ENCODE peak calls at places on chromosomes 6 and 20, in five cellular contexts. E is colonic mucosa, X is GM23338, N is coronary artery, R is pancreas. G is an unnamed sample.
A peak's percentile ranks its signal among the peaks of the same experiment; 100 is the strongest.

GRCh38 chr20:14303106-14303505 is 34.3 kb downstream of the FLRT3 start:
- DNase-seq in X (no peak), R (no peak), E (no peak), N (no peak), G (no peak)

GRCh38 chr6:89508755-89509563 is 76.0 kb downstream of the ANKRD6 start:
- DNase-seq in X (no peak), R (peak; percentile 54), N (no peak), E (no peak), G (no peak)

GRCh38 chr20:33733654-33734576 is 2.1 kb downstream of the ZNF341 start:
- DNase-seq in N (no peak), X (peak; percentile 49), R (no peak), E (peak; percentile 71), G (peak; percentile 29)

GRCh38 chr20:23111307-23111943 is 25.3 kb upstream of the CD93 start:
- DNase-seq in E (no peak), X (no peak), N (no peak), R (peak; percentile 38), G (no peak)

GRCh38 chr6:16038938-16039337 is 89.9 kb upstream of the MYLIP start:
- DNase-seq in N (no peak), R (no peak), X (no peak), E (no peak), G (no peak)

GRCh38 chr6:64861039-64861651 is 845.9 kb downstream of the EYS start:
- DNase-seq in X (no peak), N (no peak), R (no peak), E (no peak), G (no peak)

GRCh38 chr6:21613809-21614208 is 20.3 kb downstream of the SOX4 start:
- DNase-seq in X (no peak), R (no peak), E (no peak), N (no peak), G (no peak)

GRCh38 chr6:15372932-15373331 is 127.1 kb downstream of the JARID2 start:
- DNase-seq in N (no peak), E (no peak), X (no peak), R (no peak), G (no peak)

GRCh38 chr6:24935753-24936152 is at the start of gene RIPOR2:
- DNase-seq in X (peak; percentile 87), E (no peak), N (no peak), R (no peak), G (peak; percentile 33)

GRCh38 chr6:144131248-144131709 is 19.0 kb upstream of the STX11 start:
- DNase-seq in R (no peak), E (no peak), N (no peak), X (no peak), G (no peak)

GRCh38 chr20:50341880-50342637 is 151.4 kb downstream of the CEBPB start:
- DNase-seq in E (no peak), R (no peak), N (no peak), X (no peak), G (no peak)

GRCh38 chr6:31068738-31069340 is 43.5 kb downstream of the C6orf15 start:
- DNase-seq in E (peak; percentile 84), N (no peak), R (peak; percentile 85), X (peak; percentile 89), G (peak; percentile 77)

GRCh38 chr6:39914239-39914638 is 20.0 kb downstream of the MOCS1 start:
- DNase-seq in N (peak; percentile 21), E (no peak), R (no peak), X (no peak), G (no peak)

GRCh38 chr20:47099093-47099492 is 204.4 kb downstream of the EYA2 start:
- DNase-seq in E (no peak), R (no peak), X (no peak), N (no peak), G (no peak)

GRCh38 chr6:137283940-137284910 is 65.0 kb upstream of the IFNGR1 start:
- DNase-seq in R (no peak), N (no peak), X (no peak), E (no peak), G (no peak)
- H3K4me3 ChIP-seq in R (no peak overlapping the region), N (no peak overlapping the region), X (no peak overlapping the region), E (no peak overlapping the region), G (no peak overlapping the region)

GRCh38 chr20:53800883-53801604 is 207.4 kb upstream of the ZNF217 start:
- DNase-seq in E (peak; percentile 80), R (no peak), N (no peak), X (no peak), G (no peak)
- H3K4me3 ChIP-seq in E (no peak overlapping the region), R (no peak overlapping the region), N (no peak overlapping the region), X (no peak overlapping the region), G (no peak overlapping the region)

GRCh38 chr6:157528931-157529653 is 148.1 kb downstream of the ZDHHC14 start:
- DNase-seq in X (no peak), R (no peak), E (no peak), N (no peak), G (no peak)
- H3K4me3 ChIP-seq in X (no peak overlapping the region), R (no peak overlapping the region), E (no peak overlapping the region), N (no peak overlapping the region), G (no peak overlapping the region)

GRCh38 chr6:110813338-110813737 is 1.9 kb downstream of the CDK19 start:
- DNase-seq in E (no peak), X (no peak), N (no peak), R (no peak), G (no peak)
- H3K4me3 ChIP-seq in E (no peak overlapping the region), X (peak overlapping the region; percentile 85), N (peak overlapping the region; percentile 100), R (peak overlapping the region; percentile 74), G (peak overlapping the region; percentile 100)

DNA sequence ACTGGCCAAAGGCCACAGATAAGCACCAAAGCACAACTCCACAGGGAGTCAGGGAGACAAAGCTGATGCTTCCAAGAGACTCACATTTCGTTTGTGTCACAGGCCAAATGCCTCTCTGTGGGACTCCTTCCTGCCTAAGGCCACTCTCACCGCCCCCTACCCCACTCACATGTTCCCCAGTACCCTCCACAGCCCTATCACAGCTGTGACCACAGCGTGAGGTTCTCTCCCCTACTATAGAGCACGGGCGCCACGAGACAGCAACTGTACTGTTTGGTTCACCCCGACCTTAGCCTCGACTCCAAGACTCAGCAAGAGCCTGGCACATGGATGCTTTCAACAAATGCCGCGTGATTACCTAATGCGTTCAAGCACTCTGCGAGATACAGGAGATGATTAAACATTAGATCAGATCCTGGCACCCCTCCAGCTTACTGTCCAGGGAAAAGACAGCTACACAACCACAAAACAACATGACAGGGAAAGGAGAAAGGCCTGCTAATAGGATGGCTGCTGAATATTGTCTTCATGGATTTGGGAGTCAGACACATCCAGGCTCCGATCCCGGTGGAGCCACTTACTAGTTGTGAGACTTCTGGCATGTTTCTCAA is 105.5 kb downstream of the AGPAT4 start:
- DNase-seq in X (peak; percentile 47), E (peak; percentile 27), R (no peak), N (no peak), G (no peak)
- H3K4me3 ChIP-seq in X (no peak overlapping the region), E (no peak overlapping the region), R (no peak overlapping the region), N (no peak overlapping the region), G (no peak overlapping the region)

GRCh38 chr6:117908246-117909107 is 1.4 kb downstream of the SLC35F1 start:
- DNase-seq in X (peak; percentile 60), R (peak; percentile 72), E (no peak), N (no peak), G (no peak)

GRCh38 chr6:117906905-117907599 is at the start of gene SLC35F1:
- DNase-seq in R (peak; percentile 87), X (peak; percentile 88), E (no peak), N (no peak), G (peak; percentile 25)

GRCh38 chr6:117909638-117910037 is 2.6 kb downstream of the SLC35F1 start:
- DNase-seq in E (no peak), X (no peak), R (no peak), N (no peak), G (no peak)

GRCh38 chr6:117907600-117908245 is 659 bp downstream of the SLC35F1 start:
- DNase-seq in R (peak; percentile 74), E (no peak), X (peak; percentile 71), N (no peak), G (no peak)

DNA sequence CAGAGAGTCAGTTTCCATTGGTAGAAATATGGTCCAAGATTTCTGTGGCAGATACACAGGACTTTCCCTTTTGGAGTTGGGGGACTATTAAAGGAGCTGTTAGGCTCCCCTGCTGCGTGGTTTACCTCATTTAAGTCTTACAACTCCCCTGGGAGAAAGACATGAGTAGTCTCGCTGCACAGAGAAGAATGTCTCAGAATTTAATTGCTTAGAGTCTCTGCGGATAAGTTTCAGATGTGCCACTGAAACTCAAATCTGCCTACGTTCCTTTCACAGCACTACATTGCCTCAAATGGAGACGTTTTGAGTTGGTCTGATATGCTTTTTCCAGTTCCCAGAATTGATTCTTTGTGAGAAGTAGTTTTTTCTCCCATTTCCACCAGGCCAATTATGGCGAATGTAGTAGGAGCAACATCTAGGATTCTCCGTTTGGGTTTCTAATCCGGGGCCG is 585 bp upstream of the SLC35F1 start:
- DNase-seq in N (no peak), E (no peak), R (no peak), X (no peak), G (no peak)
- H3K4me3 ChIP-seq in N (peak overlapping the region; percentile 80), E (peak overlapping the region; percentile 44), R (peak overlapping the region; percentile 54), X (peak overlapping the region; percentile 80), G (peak overlapping the region; percentile 75)

GRCh38 chr6:42618686-42619085 is 54.9 kb downstream of the UBR2 start:
- DNase-seq in R (no peak), N (no peak), E (no peak), X (peak; percentile 50), G (no peak)
- H3K4me3 ChIP-seq in R (no peak overlapping the region), N (no peak overlapping the region), E (no peak overlapping the region), X (no peak overlapping the region), G (no peak overlapping the region)

GRCh38 chr20:53214392-53214791 is 242.2 kb downstream of the TSHZ2 start:
- DNase-seq in N (no peak), R (no peak), X (no peak), E (no peak), G (no peak)

GRCh38 chr20:53215166-53215565 is 243.0 kb downstream of the TSHZ2 start:
- DNase-seq in X (no peak), R (no peak), N (no peak), E (no peak), G (no peak)

GRCh38 chr20:53220482-53221307 is 248.5 kb downstream of the TSHZ2 start:
- DNase-seq in R (no peak), N (no peak), X (no peak), E (no peak), G (no peak)

GRCh38 chr20:53216478-53216855 is 244.3 kb downstream of the TSHZ2 start:
- DNase-seq in N (no peak), E (no peak), R (no peak), X (no peak), G (no peak)

GRCh38 chr20:53216856-53217576 is 244.9 kb downstream of the TSHZ2 start:
- DNase-seq in R (peak; percentile 97), N (no peak), X (peak; percentile 91), E (peak; percentile 74), G (peak; percentile 66)
- H3K4me3 ChIP-seq in R (peak overlapping the region; percentile 16), N (peak overlapping the region; percentile 31), X (peak overlapping the region; percentile 37), E (no peak overlapping the region), G (peak overlapping the region; percentile 29)

G was measured in left ventricle myocardium inferior.